ENCODE peak calls at places on chromosomes 3 and 15, in seven cellular contexts. F is HL-60, U is HepG2, E is A549, A is HCT116, B is GM23338, J is GM12878. L is an unnamed sample.

GRCh38 chr3:25473246-25473645 is 45.2 kb downstream of the RARB start:
- DNase-seq in E (no peak), U (no peak), B (no peak), A (no peak), F (no peak), J (no peak), L (no peak)

GRCh38 chr15:73936181-73936580 is 9.9 kb downstream of the LOXL1 start:
- DNase-seq in F (no peak), J (no peak), A (no peak), E (no peak), B (peak), U (no peak), L (no peak)

GRCh38 chr3:57192028-57192427 is 7.8 kb downstream of the HESX1 start:
- DNase-seq in J (no peak), E (no peak), U (no peak), F (no peak), B (no peak), A (no peak), L (no peak)

GRCh38 chr3:39378092-39378491 is 5.1 kb upstream of the SLC25A38 start:
- DNase-seq in E (peak), J (no peak), B (peak), U (peak), F (no peak), A (peak), L (no peak)

GRCh38 chr15:47673343-47673761 is 44.0 kb upstream of the SEMA6D start:
- DNase-seq in E (no peak), U (no peak), J (no peak), F (no peak), B (peak), A (no peak), L (no peak)

GRCh38 chr3:47362704-47363103 is 18.1 kb upstream of the PTPN23 start:
- DNase-seq in J (no peak), A (no peak), F (peak), U (no peak), E (no peak), B (no peak), L (no peak)

GRCh38 chr3:169861871-169862270 is 7.9 kb downstream of the LRRC31 start:
- DNase-seq in F (no peak), A (no peak), E (no peak), B (peak), J (no peak), U (no peak), L (no peak)

GRCh38 chr3:71366991-71367604 is 216.4 kb downstream of the FOXP1 start:
- DNase-seq in A (no peak), B (no peak), U (peak), E (no peak), F (no peak), J (no peak), L (no peak)

GRCh38 chr3:4520013-4520881 is 27.1 kb downstream of the ITPR1 start:
- DNase-seq in A (no peak), J (no peak), F (peak), U (no peak), B (no peak), E (no peak), L (no peak)

GRCh38 chr15:29141908-29142747 is 127.5 kb downstream of the NSMCE3 start:
- DNase-seq in J (peak), U (no peak), B (no peak), A (no peak), E (no peak), F (no peak), L (no peak)

GRCh38 chr3:195867631-195868335 is 40.6 kb downstream of the TNK2 start:
- DNase-seq in J (no peak), F (no peak), A (no peak), U (no peak), B (no peak), E (no peak), L (no peak)

GRCh38 chr3:141277451-141277850 is 45.8 kb downstream of the PXYLP1 start:
- DNase-seq in A (no peak), E (no peak), F (no peak), J (no peak), U (no peak), B (no peak), L (no peak)

GRCh38 chr3:192169332-192169915 is 557.9 kb downstream of the FGF12 start:
- DNase-seq in E (no peak), U (no peak), J (no peak), B (no peak), F (no peak), A (no peak), L (no peak)

GRCh38 chr3:31960793-31961431 is 20.1 kb downstream of the OSBPL10 start:
- DNase-seq in B (peak), F (no peak), J (no peak), U (peak), A (peak), E (peak), L (no peak)

GRCh38 chr3:51836606-51837005 is 24.8 kb upstream of the IQCF2 start:
- DNase-seq in E (no peak), J (no peak), F (no peak), U (no peak), B (no peak), A (no peak), L (no peak)

GRCh38 chr3:17032407-17033034 is 147.8 kb downstream of the PLCL2 start:
- DNase-seq in E (peak), B (peak), A (peak), U (peak), J (no peak), F (no peak), L (no peak)

GRCh38 chr3:53161820-53162671 is 1.0 kb downstream of the PRKCD start:
- DNase-seq in J (no peak), A (no peak), U (no peak), F (no peak), B (peak), E (peak), L (no peak)

GRCh38 chr15:57094594-57095257 is 176.3 kb downstream of the TCF12 start:
- DNase-seq in U (no peak), F (no peak), A (no peak), J (no peak), B (no peak), E (no peak), L (no peak)

GRCh38 chr3:18847583-18848197 is 300.6 kb upstream of the KCNH8 start:
- DNase-seq in A (peak), J (no peak), B (peak), U (peak), F (no peak), E (peak), L (no peak)

GRCh38 chr3:132284756-132285619 is 32.2 kb upstream of the ACP3 start:
- DNase-seq in F (no peak), A (no peak), U (peak), E (no peak), B (peak), J (no peak), L (no peak)

GRCh38 chr3:51999861-52000260 is 4.2 kb upstream of the RPL29 start:
- DNase-seq in B (no peak), F (no peak), J (no peak), A (no peak), E (no peak), U (no peak), L (no peak)

GRCh38 chr3:191282262-191283215 is 46.7 kb upstream of the CCDC50 start:
- DNase-seq in J (no peak), U (no peak), B (no peak), E (no peak), F (no peak), A (no peak), L (no peak)

GRCh38 chr3:126300761-126301481 is 56.3 kb downstream of the KLF15 start:
- DNase-seq in A (no peak), F (no peak), J (no peak), B (peak), E (no peak), U (peak), L (no peak)

GRCh38 chr3:132654190-132654589 is 5.4 kb downstream of the ACAD11 start:
- DNase-seq in A (no peak), E (no peak), U (no peak), B (no peak), J (no peak), F (no peak), L (no peak)

GRCh38 chr15:37099321-37100108 is 834 bp downstream of the MEIS2 start:
- DNase-seq in U (peak), E (peak), F (no peak), J (no peak), A (peak), B (peak), L (no peak)

GRCh38 chr15:37100109-37100873 is at the start of gene MEIS2:
- DNase-seq in E (peak), F (peak), A (peak), U (peak), J (peak), B (peak), L (peak)

GRCh38 chr15:37096878-37097568 is 3.3 kb downstream of the MEIS2 start:
- DNase-seq in A (no peak), B (no peak), J (no peak), E (no peak), F (no peak), U (no peak), L (no peak)

GRCh38 chr15:37095993-37096877 is 4.1 kb downstream of the MEIS2 start:
- DNase-seq in B (peak), J (no peak), A (no peak), E (no peak), U (no peak), F (no peak), L (no peak)

GRCh38 chr15:37098468-37099320 is 1.7 kb downstream of the MEIS2 start:
- DNase-seq in A (no peak), J (no peak), E (peak), B (peak), F (no peak), U (no peak), L (no peak)
- TF ChIP-seq REST in A (no peak), J (no peak), E (no peak), B (no peak), F (no peak), U (no peak), L (no peak)

DNA sequence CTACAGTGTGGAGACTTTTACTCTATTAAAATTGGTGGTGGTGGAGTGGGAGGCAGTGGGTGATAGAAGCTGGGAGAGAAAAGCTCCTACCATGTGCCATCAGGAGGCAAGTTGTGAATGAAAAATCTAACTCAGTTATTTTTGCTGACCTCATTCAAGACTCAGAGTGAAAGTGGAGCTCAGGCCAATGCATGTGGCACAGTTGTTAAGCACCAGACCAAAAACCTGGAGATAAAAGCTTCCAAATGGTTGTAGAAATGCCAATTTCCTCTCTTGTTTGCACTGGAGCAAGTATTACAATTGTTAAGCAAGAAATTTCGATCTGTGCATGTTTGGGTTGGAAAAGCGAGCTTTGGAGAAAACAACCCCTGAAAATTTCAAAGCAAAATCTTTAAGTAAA is 81.5 kb upstream of the PRICKLE2 start:
- DNase-seq in B (no peak), J (no peak), A (no peak), U (no peak), F (no peak), E (no peak), L (no peak)
- TF ChIP-seq REST in B (no peak), J (no peak), A (no peak), U (no peak), F (no peak), E (no peak), L (no peak)

GRCh38 chr3:79994397-79994796 is 226.6 kb upstream of the ROBO1 start:
- DNase-seq in J (no peak), F (no peak), B (no peak), U (no peak), A (no peak), E (no peak), L (no peak)

GRCh38 chr3:80000022-80000421 is 232.2 kb upstream of the ROBO1 start:
- DNase-seq in U (no peak), A (no peak), J (no peak), F (no peak), B (no peak), E (no peak), L (no peak)
- TF ChIP-seq REST in U (no peak), A (no peak), J (no peak), F (no peak), B (no peak), E (no peak), L (no peak)

DNA sequence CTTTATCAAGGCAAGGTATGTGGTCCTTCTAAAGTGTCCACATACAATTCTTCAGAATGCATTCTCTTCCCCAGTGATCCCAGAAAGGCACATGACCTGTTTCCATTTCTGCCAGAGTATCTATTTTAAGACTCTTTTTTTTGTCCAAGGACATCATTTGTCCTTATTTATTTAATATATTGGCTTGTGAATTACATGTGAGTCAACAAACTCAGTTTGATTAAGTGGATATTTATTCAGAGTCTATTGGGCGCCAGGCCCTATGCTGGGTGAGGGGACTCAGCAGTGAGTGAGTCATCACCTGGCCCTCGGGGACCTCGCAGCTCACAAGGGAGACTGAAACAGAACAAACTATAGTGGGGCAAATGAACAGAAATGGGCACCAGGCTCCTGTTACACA is 136.8 kb downstream of the SNRK start:
- DNase-seq in J (no peak), F (no peak), B (no peak), A (no peak), U (no peak), E (no peak), L (no peak)
- TF ChIP-seq REST in J (no peak), F (no peak), B (no peak), A (no peak), U (no peak), E (no peak), L (no peak)

GRCh38 chr15:66078196-66078928 is 175.2 kb downstream of the MEGF11 start:
- DNase-seq in E (no peak), F (no peak), A (no peak), U (no peak), J (no peak), B (peak), L (no peak)
- TF ChIP-seq REST in E (no peak), F (no peak), A (no peak), U (no peak), J (no peak), B (no peak), L (no peak)

DNA sequence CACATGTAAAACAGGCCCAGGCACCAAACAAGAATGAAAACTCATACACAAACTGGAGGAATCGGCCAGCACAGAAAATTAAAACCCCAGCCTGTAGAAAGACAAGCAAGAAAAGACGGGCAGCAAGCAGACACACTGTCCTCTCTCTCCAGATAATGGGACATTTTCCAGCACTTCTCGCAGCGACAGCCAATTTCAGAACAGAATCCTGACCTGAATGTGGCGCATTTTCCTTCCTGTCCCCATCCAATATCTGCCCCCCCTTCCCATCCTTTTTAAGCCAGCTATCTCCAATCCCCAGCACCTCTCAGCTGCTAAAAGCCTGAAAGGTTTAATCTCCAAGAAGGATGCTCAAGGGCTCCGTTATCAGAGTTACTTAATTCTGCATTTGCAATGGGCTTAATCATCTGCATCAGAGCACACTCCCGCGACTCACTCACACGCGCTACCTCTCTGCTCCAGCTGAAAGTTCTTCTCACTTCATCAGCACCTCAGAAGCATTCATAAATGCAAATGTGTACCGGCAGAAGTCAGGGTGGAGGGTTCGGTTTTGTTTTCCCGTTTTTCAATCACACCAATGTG is 50.5 kb downstream of the SRGAP3 start:
- DNase-seq in E (no peak), J (no peak), B (no peak), A (no peak), U (no peak), F (no peak), L (no peak)
- TF ChIP-seq REST in E (no peak), J (no peak), B (no peak), A (no peak), U (no peak), F (no peak), L (no peak)

GRCh38 chr15:95495033-95495541 is 835.4 kb upstream of the NR2F2 start:
- DNase-seq in A (no peak), U (no peak), E (no peak), J (no peak), F (no peak), B (no peak), L (no peak)
- TF ChIP-seq REST in A (no peak), U (no peak), E (no peak), J (no peak), F (no peak), B (no peak), L (no peak)

DNA sequence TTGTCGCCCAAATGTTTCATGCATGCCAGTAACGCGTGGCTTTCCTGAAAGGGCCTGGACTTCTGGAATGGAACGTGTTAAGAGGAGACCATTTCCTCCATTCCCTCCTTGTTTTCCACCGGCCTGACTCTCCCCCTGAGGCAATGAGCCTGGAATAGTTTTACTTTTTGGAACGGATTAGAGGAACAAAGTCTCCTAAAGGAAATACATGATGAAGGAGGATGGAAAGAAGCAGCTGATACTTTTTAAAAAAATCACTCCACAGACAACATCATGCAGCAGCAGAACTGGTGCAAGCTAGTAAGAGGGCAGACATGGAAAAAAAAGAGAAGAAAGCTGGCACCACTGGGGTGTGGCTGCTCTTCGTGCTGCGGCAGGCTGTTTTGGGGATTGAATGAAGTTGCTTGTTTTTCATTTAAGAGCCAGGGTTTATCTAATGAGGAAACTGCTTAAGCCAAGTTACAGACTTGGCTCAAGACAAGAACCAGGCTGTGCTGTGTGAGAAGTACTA is 3.6 kb upstream of the KBTBD12 start:
- DNase-seq in F (no peak), J (no peak), U (no peak), E (no peak), A (no peak), B (no peak), L (no peak)
- TF ChIP-seq REST in F (no peak), J (no peak), U (no peak), E (no peak), A (no peak), B (no peak), L (no peak)